ENCODE peak calls at places on chromosome 22, in eight cellular contexts. B is A549, U is ovary, O is suprapubic skin, I is esophagus muscularis mucosa, V is upper lobe of left lung, H is tibial nerve, T is stomach. Q is an unnamed sample.

GRCh38 chr22:38074181-38075104 is 9.5 kb downstream of the SLC16A8 start:
- DNase-seq in B (no peak), U (no peak), O (no peak), I (no peak), V (no peak), H (no peak), T (no peak), Q (no peak)

GRCh38 chr22:35959121-35959800 is 69.4 kb downstream of the RBFOX2 start:
- DNase-seq in B (no peak), U (no peak), O (no peak), I (no peak), V (no peak), H (no peak), T (no peak), Q (no peak)

GRCh38 chr22:17808688-17809403 is 34.6 kb upstream of the BID start:
- DNase-seq in B (no peak), U (no peak), O (no peak), I (no peak), V (no peak), H (no peak), T (no peak), Q (no peak)

GRCh38 chr22:50583294-50583865 is 731 bp upstream of the CHKB start:
- DNase-seq in B (no peak), U (no peak), O (no peak), I (no peak), V (no peak), H (no peak), T (no peak), Q (no peak)

GRCh38 chr22:36153756-36154155 is 6.8 kb downstream of the APOL3 start:
- DNase-seq in B (no peak), U (no peak), O (no peak), I (no peak), V (peak), H (no peak), T (no peak), Q (no peak)

GRCh38 chr22:29071261-29072045 is 1.4 kb upstream of the KREMEN1 start:
- DNase-seq in B (peak), U (peak), O (peak), I (no peak), V (peak), H (no peak), T (peak), Q (no peak)

GRCh38 chr22:50544078-50544745 is 1.5 kb upstream of the KLHDC7B start:
- DNase-seq in B (peak), U (peak), O (peak), I (no peak), V (peak), H (peak), T (peak), Q (no peak)

GRCh38 chr22:24706732-24707476 is 67.6 kb downstream of the PIWIL3 start:
- DNase-seq in B (no peak), U (no peak), O (no peak), I (no peak), V (no peak), H (no peak), T (no peak), Q (no peak)

GRCh38 chr22:45493286-45493771 is 9.4 kb upstream of the FBLN1 start:
- DNase-seq in B (no peak), U (no peak), O (no peak), I (no peak), V (no peak), H (no peak), T (no peak), Q (no peak)
- TF ChIP-seq EP300 in B (no peak), U (no peak), O (no peak), I (no peak), V (no peak), H (no peak), T (no peak), Q (no peak)

GRCh38 chr22:23383491-23384450 is 196.3 kb downstream of the IGLL1 start:
- DNase-seq in B (no peak), U (peak), O (no peak), I (no peak), V (no peak), H (no peak), T (peak), Q (no peak)
- TF ChIP-seq EP300 in B (no peak), U (no peak), O (no peak), I (no peak), V (no peak), H (no peak), T (no peak), Q (no peak)

GRCh38 chr22:46779023-46779422 is 16.6 kb downstream of the TBC1D22A start:
- DNase-seq in B (no peak), U (no peak), O (no peak), I (no peak), V (no peak), H (no peak), T (no peak), Q (no peak)

GRCh38 chr22:46775789-46776485 is 13.5 kb downstream of the TBC1D22A start:
- DNase-seq in B (no peak), U (no peak), O (no peak), I (no peak), V (no peak), H (no peak), T (no peak), Q (no peak)

GRCh38 chr22:46776486-46776826 is 14.0 kb downstream of the TBC1D22A start:
- DNase-seq in B (no peak), U (no peak), O (no peak), I (no peak), V (no peak), H (no peak), T (no peak), Q (no peak)

GRCh38 chr22:46776876-46777608 is 14.6 kb downstream of the TBC1D22A start:
- DNase-seq in B (no peak), U (no peak), O (no peak), I (no peak), V (no peak), H (no peak), T (no peak), Q (no peak)

GRCh38 chr22:46777609-46777970 is 15.1 kb downstream of the TBC1D22A start:
- DNase-seq in B (no peak), U (no peak), O (no peak), I (no peak), V (peak), H (peak), T (peak), Q (no peak)
- TF ChIP-seq EP300 in B (no peak), U (no peak), O (no peak), I (no peak), V (no peak), H (no peak), T (no peak), Q (no peak)

GRCh38 chr22:40759294-40759840 is 59.8 kb downstream of the SLC25A17 start:
- DNase-seq in B (no peak), U (no peak), O (no peak), I (no peak), V (no peak), H (no peak), T (no peak), Q (no peak)

GRCh38 chr22:40753114-40753513 is 66.0 kb downstream of the SLC25A17 start:
- DNase-seq in B (no peak), U (no peak), O (no peak), I (no peak), V (no peak), H (no peak), T (no peak), Q (no peak)

GRCh38 chr22:40757071-40757470 is 62.1 kb downstream of the SLC25A17 start:
- DNase-seq in B (no peak), U (no peak), O (no peak), I (no peak), V (no peak), H (no peak), T (no peak), Q (no peak)

DNA sequence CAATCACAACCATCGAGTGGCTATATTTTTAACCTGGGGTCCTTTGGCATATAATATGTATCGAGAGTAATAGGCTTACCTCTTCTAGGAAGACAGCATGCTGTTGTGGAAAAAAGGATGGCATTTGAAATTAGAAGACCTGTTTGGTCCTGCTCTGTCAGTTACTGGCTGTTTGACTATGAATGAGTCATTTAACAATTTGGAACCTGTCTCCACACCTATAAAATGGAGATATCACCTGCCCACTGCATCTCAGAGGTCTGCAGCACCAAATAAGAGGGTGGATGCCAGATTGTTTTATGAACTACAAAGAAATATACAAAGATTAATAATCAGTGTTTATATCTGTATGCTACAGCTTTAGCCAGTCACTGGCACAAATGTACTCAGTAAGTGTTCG is 60.8 kb downstream of the SLC25A17 start:
- DNase-seq in B (no peak), U (no peak), O (no peak), I (no peak), V (no peak), H (no peak), T (no peak), Q (no peak)
- TF ChIP-seq EP300 in B (no peak), U (no peak), O (no peak), I (no peak), V (no peak), H (no peak), T (no peak), Q (no peak)

DNA sequence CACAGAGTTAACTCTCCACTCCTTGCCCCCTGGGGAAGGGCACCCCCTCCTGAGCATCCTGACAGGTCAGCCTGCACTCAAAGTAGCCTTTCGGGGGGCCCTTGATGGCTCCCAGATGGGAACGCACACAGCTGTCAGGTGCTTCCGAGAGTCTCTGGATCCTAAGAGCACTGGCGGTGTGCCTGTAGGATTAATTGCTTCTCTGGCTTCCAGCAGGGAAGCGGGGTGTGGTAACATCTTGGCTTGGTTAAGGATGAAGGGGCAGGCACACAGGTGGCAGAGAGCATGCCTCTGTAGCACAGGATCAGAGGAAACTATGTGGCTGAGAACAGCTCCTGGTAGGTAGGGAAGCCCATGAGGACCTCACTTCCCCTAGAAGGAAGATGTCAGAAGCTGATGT is 199.8 kb downstream of the MIAT start:
- DNase-seq in B (no peak), U (no peak), O (no peak), I (peak), V (no peak), H (no peak), T (no peak), Q (no peak)
- TF ChIP-seq EP300 in B (no peak), U (no peak), O (no peak), I (no peak), V (no peak), H (no peak), T (no peak), Q (no peak)

GRCh38 chr22:46764140-46764680 is 1.8 kb downstream of the TBC1D22A start:
- DNase-seq in B (no peak), U (no peak), O (no peak), I (no peak), V (no peak), H (no peak), T (no peak), Q (no peak)

GRCh38 chr22:46766611-46767010 is 4.2 kb downstream of the TBC1D22A start:
- DNase-seq in B (no peak), U (no peak), O (no peak), I (no peak), V (no peak), H (no peak), T (no peak), Q (no peak)

GRCh38 chr22:46767249-46767985 is 5.0 kb downstream of the TBC1D22A start:
- DNase-seq in B (no peak), U (no peak), O (no peak), I (no peak), V (no peak), H (no peak), T (no peak), Q (no peak)

GRCh38 chr22:46763051-46763705 is 728 bp downstream of the TBC1D22A start:
- DNase-seq in B (no peak), U (no peak), O (no peak), I (no peak), V (no peak), H (peak), T (no peak), Q (peak)

DNA sequence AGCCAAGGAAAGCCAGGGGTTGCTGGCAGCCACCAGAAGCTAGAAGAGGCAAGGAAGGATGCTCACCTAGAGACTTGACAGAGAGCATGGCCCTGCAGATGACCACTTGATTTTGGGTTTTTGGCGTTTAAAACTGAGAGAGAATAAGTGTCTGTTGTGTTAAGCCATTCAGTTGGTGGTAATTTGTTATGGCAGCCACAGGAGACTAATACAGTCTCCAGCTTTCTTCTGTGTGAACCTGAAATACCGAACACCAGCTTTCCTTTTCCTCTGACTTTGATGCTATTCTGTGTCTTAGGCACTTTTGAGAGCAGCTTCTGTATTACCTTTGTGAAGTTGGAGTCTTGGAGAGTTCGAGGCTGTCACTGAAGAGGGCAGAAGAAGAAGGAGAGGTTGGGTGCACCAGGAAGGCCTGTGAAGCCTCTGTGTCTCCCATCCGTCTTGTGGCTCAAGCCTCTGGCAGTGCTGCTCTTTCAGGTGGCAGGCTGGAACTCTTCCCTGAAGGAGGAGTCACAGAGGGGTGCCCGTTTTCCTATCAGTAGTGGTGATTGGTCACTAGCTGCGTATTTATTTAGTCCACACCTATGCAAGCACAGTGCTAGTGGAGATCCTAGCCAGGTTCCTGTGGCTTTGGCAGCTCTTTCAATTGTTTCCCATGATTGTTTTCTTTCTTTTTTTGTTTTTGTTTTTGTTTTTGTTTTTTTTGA is 2.5 kb downstream of the TBC1D22A start:
- DNase-seq in B (no peak), U (no peak), O (no peak), I (no peak), V (peak), H (no peak), T (peak), Q (no peak)
- TF ChIP-seq EP300 in B (no peak), U (no peak), O (no peak), I (no peak), V (no peak), H (no peak), T (no peak), Q (no peak)

DNA sequence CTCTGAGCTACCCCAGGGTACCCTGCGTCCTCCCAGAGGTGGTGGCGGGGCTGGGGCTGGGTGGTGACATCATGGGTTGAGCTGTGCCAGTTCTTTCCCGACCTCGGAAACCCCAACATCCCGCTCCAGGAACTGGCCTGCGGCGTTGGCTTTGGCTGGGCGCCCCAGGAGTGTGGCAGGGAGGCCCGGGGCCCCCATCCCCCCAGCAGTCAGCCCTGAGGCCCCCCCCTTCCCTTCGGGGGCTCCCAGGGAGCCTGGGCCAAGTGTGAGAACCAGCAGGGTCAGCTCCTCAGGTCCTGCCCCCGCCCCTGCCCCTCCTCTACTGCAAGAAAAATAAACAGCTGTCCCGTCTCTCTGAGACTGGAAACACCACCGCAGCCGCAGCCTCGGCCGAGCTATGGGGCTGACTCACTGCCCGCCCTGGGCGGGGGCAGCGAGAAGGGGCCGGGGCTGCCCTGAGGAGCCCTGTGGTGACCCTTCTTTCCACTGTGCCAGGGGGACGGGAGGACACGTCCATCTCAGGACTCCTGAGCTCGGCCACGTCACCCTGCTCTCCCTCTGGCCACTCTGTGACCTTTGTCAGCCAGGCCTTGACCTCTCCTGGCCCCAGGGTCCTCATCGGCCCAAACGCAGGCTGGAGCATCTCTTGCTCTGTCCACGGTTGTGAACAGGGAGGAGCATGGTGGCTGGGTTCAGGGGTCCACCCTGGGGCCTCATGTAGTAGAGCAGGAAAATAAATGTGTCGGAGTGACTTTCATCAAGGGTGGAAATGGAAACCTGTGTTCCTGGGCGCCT is 73.4 kb downstream of the WNT7B start:
- DNase-seq in B (no peak), U (no peak), O (no peak), I (no peak), V (peak), H (no peak), T (no peak), Q (no peak)
- TF ChIP-seq EP300 in B (no peak), U (no peak), O (no peak), I (no peak), V (no peak), H (no peak), T (no peak), Q (no peak)

Q was measured in K562.